ENCODE peak calls at places on chromosomes 4 and X, in seven cellular contexts. S is esophagus muscularis mucosa, O is pancreas, B is GM13976, J is fibroblast of mammary gland, D is endodermal cell, C is mucosa of descending colon. H is an unnamed sample.

GRCh38 chr4:6991771-6992557 is 51.2 kb upstream of the TADA2B start:
- DNase-seq in S (no peak), O (no peak), B (no peak), J (peak), D (no peak), C (no peak), H (peak)

GRCh38 chr4:134024251-134024650 is 177.3 kb downstream of the PABPC4L start:
- DNase-seq in S (no peak), O (no peak), B (no peak), J (peak), D (no peak), C (no peak), H (no peak)

GRCh38 chrX:15299945-15300851 is 15.2 kb downstream of the ASB11 start:
- DNase-seq in S (no peak), O (no peak), B (peak), J (peak), D (no peak), C (no peak), H (peak)

GRCh38 chr4:128481752-128482480 is 194.3 kb upstream of the PGRMC2 start:
- DNase-seq in S (no peak), O (no peak), B (no peak), J (peak), D (no peak), C (no peak), H (no peak)

GRCh38 chrX:31243804-31244203 is 172.0 kb upstream of the FTHL17 start:
- DNase-seq in S (no peak), O (no peak), B (no peak), J (no peak), D (no peak), C (no peak), H (no peak)

GRCh38 chr4:173506780-173507211 is 23.2 kb downstream of the HAND2 start:
- DNase-seq in S (no peak), O (no peak), B (peak), J (no peak), D (peak), C (no peak), H (no peak)

GRCh38 chr4:89101256-89102161 is 9.8 kb upstream of the TIGD2 start:
- DNase-seq in S (no peak), O (no peak), B (peak), J (no peak), D (no peak), C (no peak), H (no peak)

GRCh38 chr4:40197879-40198689 is 1.3 kb downstream of the RHOH start:
- DNase-seq in S (no peak), O (no peak), B (no peak), J (no peak), D (no peak), C (no peak), H (no peak)

GRCh38 chrX:3811331-3812311 is 98.2 kb upstream of the PRKX start:
- DNase-seq in S (no peak), O (no peak), B (peak), J (peak), D (peak), C (no peak), H (peak)

GRCh38 chrX:96481831-96482230 is 202.8 kb upstream of the DIAPH2 start:
- DNase-seq in S (no peak), O (no peak), B (no peak), J (no peak), D (no peak), C (no peak), H (no peak)
- TF ChIP-seq CTCF in S (no peak), O (no peak), B (no peak), J (no peak), D (no peak), C (no peak), H (no peak)

GRCh38 chr4:87359258-87359657 is 31.7 kb downstream of the HSD17B11 start:
- DNase-seq in S (no peak), O (no peak), B (no peak), J (no peak), D (no peak), C (no peak), H (no peak)

GRCh38 chr4:87356832-87357526 is 34.0 kb downstream of the HSD17B11 start:
- DNase-seq in S (no peak), O (no peak), B (no peak), J (no peak), D (no peak), C (no peak), H (no peak)

GRCh38 chr4:87354168-87355102 is 31.8 kb upstream of the HSD17B13 start:
- DNase-seq in S (no peak), O (no peak), B (no peak), J (peak), D (no peak), C (no peak), H (peak)

DNA sequence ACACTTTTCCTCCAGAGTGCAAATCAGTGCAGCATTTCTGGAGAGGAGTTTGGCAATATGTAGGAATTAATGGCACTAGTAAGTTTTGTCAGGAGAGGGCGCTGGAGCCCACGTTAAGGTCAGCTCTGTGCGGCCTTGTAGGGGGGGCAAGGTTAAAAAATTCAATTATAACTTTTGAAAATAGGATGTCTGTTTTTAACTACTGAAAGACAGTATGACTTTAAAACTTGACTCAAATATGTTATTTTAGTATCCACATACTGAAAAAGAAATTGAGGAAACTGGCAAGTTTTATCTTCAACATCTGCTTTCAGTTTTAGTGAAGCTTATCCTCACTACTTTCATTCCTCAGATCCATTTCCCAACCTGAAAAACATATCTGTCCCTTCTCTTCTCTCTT is 30.9 kb upstream of the HSD17B13 start:
- DNase-seq in S (no peak), O (no peak), B (peak), J (peak), D (peak), C (no peak), H (peak)
- TF ChIP-seq CTCF in S (peak), O (peak), B (peak), J (peak), D (peak), C (no peak), H (peak)

DNA sequence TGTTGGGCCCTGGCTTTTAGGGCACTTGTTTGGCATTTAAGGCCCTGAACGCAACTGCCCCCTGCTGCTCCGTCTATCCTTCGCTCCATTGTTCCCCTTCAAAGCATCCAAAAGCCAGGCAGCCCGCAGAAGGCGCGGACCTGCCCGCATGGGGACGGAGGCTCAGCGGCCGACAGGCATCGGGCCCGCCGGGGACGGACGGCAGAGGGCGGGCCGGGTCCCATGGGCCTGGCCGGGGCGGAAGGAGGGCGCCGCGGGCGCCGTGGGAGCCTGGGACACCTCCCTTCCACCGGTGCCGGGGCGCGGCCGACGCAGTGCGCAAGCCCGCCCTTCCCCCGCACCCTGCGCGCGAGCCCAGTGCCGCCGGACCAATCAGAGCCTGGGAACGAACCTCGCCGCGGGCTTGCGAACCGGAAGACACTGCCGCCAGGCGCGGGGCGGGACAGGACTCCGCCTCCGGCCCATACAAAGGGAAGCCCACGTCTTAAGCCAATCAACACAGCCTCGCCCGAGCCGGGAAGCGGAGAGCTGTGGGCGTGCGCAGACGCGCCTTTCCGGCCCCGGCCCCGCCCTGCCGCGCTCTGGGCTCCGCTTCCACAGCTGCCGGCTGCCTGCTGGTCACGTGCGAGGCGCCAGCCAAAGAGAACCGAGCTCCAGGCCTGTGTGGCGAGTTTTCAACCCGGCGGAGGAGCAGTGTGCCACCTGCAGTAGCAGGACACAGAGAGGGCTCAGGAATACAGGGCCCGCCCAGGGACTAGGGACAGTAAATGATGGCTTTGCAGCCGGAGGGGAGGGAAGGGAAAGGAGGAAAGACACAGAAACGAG is 2.1 kb upstream of the ARHGAP4 start:
- DNase-seq in S (peak), O (peak), B (peak), J (peak), D (peak), C (peak), H (peak)
- TF ChIP-seq CTCF in S (peak), O (no peak), B (peak), J (peak), D (no peak), C (no peak), H (peak)

DNA sequence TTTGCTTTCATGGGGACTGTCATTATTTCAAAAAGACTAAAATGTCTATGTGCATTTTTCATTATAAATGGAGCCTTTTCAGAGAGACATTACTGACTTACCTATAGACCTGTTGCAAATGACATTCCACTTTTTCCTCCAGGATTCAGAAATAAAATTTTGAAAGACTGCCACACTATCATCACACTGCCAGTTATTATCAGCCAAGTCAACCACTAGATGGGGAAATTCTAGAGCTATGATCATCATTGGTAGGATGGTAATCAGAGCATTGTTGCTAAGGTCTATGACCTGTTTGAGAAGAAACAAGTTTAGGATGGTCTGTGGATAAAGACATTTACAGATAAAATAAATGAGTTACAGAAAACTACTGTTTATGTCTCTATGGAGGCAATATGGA is 22.5 kb downstream of the LRRC66 start:
- DNase-seq in S (no peak), O (no peak), B (no peak), J (peak), D (no peak), C (no peak), H (no peak)
- TF ChIP-seq CTCF in S (no peak), O (no peak), B (no peak), J (peak), D (peak), C (no peak), H (no peak)

GRCh38 chr4:20412072-20412471 is 160.4 kb downstream of the SLIT2 start:
- DNase-seq in S (no peak), O (no peak), B (no peak), J (no peak), D (no peak), C (no peak), H (peak)
- TF ChIP-seq CTCF in S (no peak), O (no peak), B (no peak), J (no peak), D (no peak), C (no peak), H (no peak)

DNA sequence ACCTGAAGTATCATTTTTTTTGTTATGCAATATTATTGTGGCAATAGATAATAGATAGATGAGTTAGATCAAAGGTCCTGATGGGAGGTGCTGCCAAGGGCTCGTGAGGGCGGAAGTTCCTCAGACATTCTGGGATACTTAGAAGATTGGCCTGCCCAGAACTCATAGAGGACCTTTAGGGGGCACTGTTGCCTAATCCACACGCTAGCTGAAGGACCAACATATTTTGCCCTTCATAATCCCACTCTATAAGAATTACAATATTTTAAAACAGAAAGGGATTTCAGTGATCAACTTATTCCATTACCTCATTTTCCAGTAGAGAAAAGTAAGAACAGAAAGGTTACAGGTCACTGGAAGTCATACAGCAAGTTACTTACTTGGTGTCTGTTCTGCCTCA is 22.9 kb upstream of the COX7B2 start:
- DNase-seq in S (no peak), O (no peak), B (no peak), J (peak), D (peak), C (no peak), H (peak)
- TF ChIP-seq CTCF in S (no peak), O (no peak), B (peak), J (peak), D (peak), C (peak), H (peak)

GRCh38 chrX:124098089-124098488 is 136.6 kb downstream of the STAG2 start:
- DNase-seq in S (no peak), O (no peak), B (no peak), J (peak), D (no peak), C (no peak), H (peak)
- TF ChIP-seq CTCF in S (peak), O (peak), B (no peak), J (peak), D (peak), C (no peak), H (peak)

H was measured in fibroblast of the aortic adventitia.